ENCODE peak calls at places on chromosome 6, in six cellular contexts. One of them, this sample, is unnamed.

GRCh38 chr6:10202111-10202510 is 212.8 kb downstream of the TFAP2A start:
- DNase-seq in substantia nigra: no peak
- DNase-seq in activated gamma-delta T cell treated with Interleukin-2 at 50 U/mL for 16 hours: no peak
- DNase-seq in stimulated activated CD4-positive, alpha-beta T cell treated with anti-CD3 and anti-CD28 coated beads, Interleukin-1b, Interleukin-23, amount 100 ng/mL, for 48 hours: no peak
- DNase-seq in AG04450: no peak
- DNase-seq in AG09319: no peak
- DNase-seq in this sample: no peak

GRCh38 chr6:148711833-148712653 is 34.8 kb upstream of the UST start:
- DNase-seq in substantia nigra: no peak
- DNase-seq in activated gamma-delta T cell treated with Interleukin-2 at 50 U/mL for 16 hours: no peak
- DNase-seq in AG09319: no peak
- DNase-seq in stimulated activated CD4-positive, alpha-beta T cell treated with anti-CD3 and anti-CD28 coated beads, Interleukin-1b, Interleukin-23, amount 100 ng/mL, for 48 hours: no peak
- DNase-seq in AG04450: no peak
- DNase-seq in this sample: no peak

GRCh38 chr6:56795852-56796532 is 153.3 kb upstream of the DST start:
- DNase-seq in AG04450: no peak
- DNase-seq in stimulated activated CD4-positive, alpha-beta T cell treated with anti-CD3 and anti-CD28 coated beads, Interleukin-1b, Interleukin-23, amount 100 ng/mL, for 48 hours: no peak
- DNase-seq in activated gamma-delta T cell treated with Interleukin-2 at 50 U/mL for 16 hours: no peak
- DNase-seq in AG09319: no peak
- DNase-seq in substantia nigra: no peak
- DNase-seq in this sample: no peak

GRCh38 chr6:140784573-140784972 is 1348.2 kb upstream of the GJE1 start:
- DNase-seq in stimulated activated CD4-positive, alpha-beta T cell treated with anti-CD3 and anti-CD28 coated beads, Interleukin-1b, Interleukin-23, amount 100 ng/mL, for 48 hours: no peak
- DNase-seq in substantia nigra: no peak
- DNase-seq in AG04450: no peak
- DNase-seq in AG09319: no peak
- DNase-seq in activated gamma-delta T cell treated with Interleukin-2 at 50 U/mL for 16 hours: no peak
- DNase-seq in this sample: no peak

GRCh38 chr6:156269751-156270369 is 507.3 kb upstream of the ARID1B start:
- DNase-seq in activated gamma-delta T cell treated with Interleukin-2 at 50 U/mL for 16 hours: no peak
- DNase-seq in stimulated activated CD4-positive, alpha-beta T cell treated with anti-CD3 and anti-CD28 coated beads, Interleukin-1b, Interleukin-23, amount 100 ng/mL, for 48 hours: peak
- DNase-seq in AG09319: no peak
- DNase-seq in substantia nigra: no peak
- DNase-seq in AG04450: no peak
- DNase-seq in this sample: no peak

GRCh38 chr6:131231103-131231502 is 95.8 kb downstream of the AKAP7 start:
- DNase-seq in stimulated activated CD4-positive, alpha-beta T cell treated with anti-CD3 and anti-CD28 coated beads, Interleukin-1b, Interleukin-23, amount 100 ng/mL, for 48 hours: no peak
- DNase-seq in AG09319: no peak
- DNase-seq in activated gamma-delta T cell treated with Interleukin-2 at 50 U/mL for 16 hours: no peak
- DNase-seq in AG04450: no peak
- DNase-seq in substantia nigra: no peak
- DNase-seq in this sample: no peak

GRCh38 chr6:2158596-2159271 is 86.7 kb downstream of the GMDS start:
- DNase-seq in stimulated activated CD4-positive, alpha-beta T cell treated with anti-CD3 and anti-CD28 coated beads, Interleukin-1b, Interleukin-23, amount 100 ng/mL, for 48 hours: peak
- DNase-seq in activated gamma-delta T cell treated with Interleukin-2 at 50 U/mL for 16 hours: no peak
- DNase-seq in AG09319: no peak
- DNase-seq in AG04450: no peak
- DNase-seq in substantia nigra: no peak
- DNase-seq in this sample: peak

GRCh38 chr6:81340946-81341345 is 411.5 kb downstream of the TENT5A start:
- DNase-seq in activated gamma-delta T cell treated with Interleukin-2 at 50 U/mL for 16 hours: no peak
- DNase-seq in AG09319: no peak
- DNase-seq in AG04450: no peak
- DNase-seq in stimulated activated CD4-positive, alpha-beta T cell treated with anti-CD3 and anti-CD28 coated beads, Interleukin-1b, Interleukin-23, amount 100 ng/mL, for 48 hours: no peak
- DNase-seq in substantia nigra: no peak
- DNase-seq in this sample: no peak

GRCh38 chr6:88490865-88491264 is 324.7 kb upstream of the CNR1 start:
- DNase-seq in substantia nigra: no peak
- DNase-seq in activated gamma-delta T cell treated with Interleukin-2 at 50 U/mL for 16 hours: no peak
- DNase-seq in AG09319: no peak
- DNase-seq in stimulated activated CD4-positive, alpha-beta T cell treated with anti-CD3 and anti-CD28 coated beads, Interleukin-1b, Interleukin-23, amount 100 ng/mL, for 48 hours: no peak
- DNase-seq in AG04450: no peak
- DNase-seq in this sample: no peak

GRCh38 chr6:45880139-45880538 is 135.5 kb downstream of the CLIC5 start:
- DNase-seq in AG04450: no peak
- DNase-seq in AG09319: no peak
- DNase-seq in activated gamma-delta T cell treated with Interleukin-2 at 50 U/mL for 16 hours: no peak
- DNase-seq in substantia nigra: no peak
- DNase-seq in stimulated activated CD4-positive, alpha-beta T cell treated with anti-CD3 and anti-CD28 coated beads, Interleukin-1b, Interleukin-23, amount 100 ng/mL, for 48 hours: no peak
- DNase-seq in this sample: no peak

GRCh38 chr6:144653885-144654505 is 368.9 kb downstream of the UTRN start:
- DNase-seq in AG04450: no peak
- DNase-seq in activated gamma-delta T cell treated with Interleukin-2 at 50 U/mL for 16 hours: no peak
- DNase-seq in AG09319: no peak
- DNase-seq in substantia nigra: no peak
- DNase-seq in stimulated activated CD4-positive, alpha-beta T cell treated with anti-CD3 and anti-CD28 coated beads, Interleukin-1b, Interleukin-23, amount 100 ng/mL, for 48 hours: no peak
- DNase-seq in this sample: no peak

GRCh38 chr6:75436869-75437268 is 56.7 kb downstream of the FILIP1 start:
- DNase-seq in AG04450: no peak
- DNase-seq in AG09319: no peak
- DNase-seq in substantia nigra: peak
- DNase-seq in stimulated activated CD4-positive, alpha-beta T cell treated with anti-CD3 and anti-CD28 coated beads, Interleukin-1b, Interleukin-23, amount 100 ng/mL, for 48 hours: no peak
- DNase-seq in activated gamma-delta T cell treated with Interleukin-2 at 50 U/mL for 16 hours: no peak
- DNase-seq in this sample: peak

GRCh38 chr6:33082702-33083101 is 6.9 kb downstream of the HLA-DPB1 start:
- DNase-seq in substantia nigra: no peak
- DNase-seq in activated gamma-delta T cell treated with Interleukin-2 at 50 U/mL for 16 hours: no peak
- DNase-seq in AG04450: no peak
- DNase-seq in AG09319: no peak
- DNase-seq in stimulated activated CD4-positive, alpha-beta T cell treated with anti-CD3 and anti-CD28 coated beads, Interleukin-1b, Interleukin-23, amount 100 ng/mL, for 48 hours: no peak
- DNase-seq in this sample: peak

GRCh38 chr6:137389150-137389664 is 105.0 kb downstream of the OLIG3 start:
- DNase-seq in activated gamma-delta T cell treated with Interleukin-2 at 50 U/mL for 16 hours: peak
- DNase-seq in AG04450: no peak
- DNase-seq in stimulated activated CD4-positive, alpha-beta T cell treated with anti-CD3 and anti-CD28 coated beads, Interleukin-1b, Interleukin-23, amount 100 ng/mL, for 48 hours: peak
- DNase-seq in substantia nigra: no peak
- DNase-seq in AG09319: no peak
- DNase-seq in this sample: no peak

GRCh38 chr6:35473075-35473848 is 5.1 kb downstream of the RPL10A start:
- DNase-seq in activated gamma-delta T cell treated with Interleukin-2 at 50 U/mL for 16 hours: no peak
- DNase-seq in stimulated activated CD4-positive, alpha-beta T cell treated with anti-CD3 and anti-CD28 coated beads, Interleukin-1b, Interleukin-23, amount 100 ng/mL, for 48 hours: peak
- DNase-seq in AG04450: no peak
- DNase-seq in substantia nigra: no peak
- DNase-seq in AG09319: no peak
- DNase-seq in this sample: no peak

GRCh38 chr6:43814865-43815264 is 44.9 kb downstream of the VEGFA start:
- DNase-seq in AG04450: no peak
- DNase-seq in stimulated activated CD4-positive, alpha-beta T cell treated with anti-CD3 and anti-CD28 coated beads, Interleukin-1b, Interleukin-23, amount 100 ng/mL, for 48 hours: no peak
- DNase-seq in AG09319: no peak
- DNase-seq in substantia nigra: no peak
- DNase-seq in activated gamma-delta T cell treated with Interleukin-2 at 50 U/mL for 16 hours: no peak
- DNase-seq in this sample: no peak

GRCh38 chr6:37160922-37161778 is 8.8 kb upstream of the PIM1 start:
- DNase-seq in substantia nigra: no peak
- DNase-seq in stimulated activated CD4-positive, alpha-beta T cell treated with anti-CD3 and anti-CD28 coated beads, Interleukin-1b, Interleukin-23, amount 100 ng/mL, for 48 hours: no peak
- DNase-seq in AG09319: no peak
- DNase-seq in activated gamma-delta T cell treated with Interleukin-2 at 50 U/mL for 16 hours: no peak
- DNase-seq in AG04450: no peak
- DNase-seq in this sample: no peak

GRCh38 chr6:158548418-158549161 is 11.3 kb upstream of the TMEM181 start:
- DNase-seq in stimulated activated CD4-positive, alpha-beta T cell treated with anti-CD3 and anti-CD28 coated beads, Interleukin-1b, Interleukin-23, amount 100 ng/mL, for 48 hours: no peak
- DNase-seq in AG04450: no peak
- DNase-seq in activated gamma-delta T cell treated with Interleukin-2 at 50 U/mL for 16 hours: no peak
- DNase-seq in AG09319: no peak
- DNase-seq in substantia nigra: no peak
- DNase-seq in this sample: no peak

GRCh38 chr6:80165819-80166218 is 59.3 kb downstream of the BCKDHB start:
- DNase-seq in substantia nigra: no peak
- DNase-seq in AG04450: no peak
- DNase-seq in stimulated activated CD4-positive, alpha-beta T cell treated with anti-CD3 and anti-CD28 coated beads, Interleukin-1b, Interleukin-23, amount 100 ng/mL, for 48 hours: no peak
- DNase-seq in AG09319: no peak
- DNase-seq in activated gamma-delta T cell treated with Interleukin-2 at 50 U/mL for 16 hours: no peak
- DNase-seq in this sample: no peak

GRCh38 chr6:28710466-28711191 is 184.9 kb downstream of the GPX5 start:
- DNase-seq in activated gamma-delta T cell treated with Interleukin-2 at 50 U/mL for 16 hours: no peak
- DNase-seq in stimulated activated CD4-positive, alpha-beta T cell treated with anti-CD3 and anti-CD28 coated beads, Interleukin-1b, Interleukin-23, amount 100 ng/mL, for 48 hours: peak
- DNase-seq in AG09319: no peak
- DNase-seq in AG04450: no peak
- DNase-seq in substantia nigra: no peak
- DNase-seq in this sample: no peak

GRCh38 chr6:50952092-50952932 is 133.6 kb downstream of the TFAP2B start:
- DNase-seq in activated gamma-delta T cell treated with Interleukin-2 at 50 U/mL for 16 hours: no peak
- DNase-seq in AG04450: no peak
- DNase-seq in substantia nigra: no peak
- DNase-seq in AG09319: no peak
- DNase-seq in stimulated activated CD4-positive, alpha-beta T cell treated with anti-CD3 and anti-CD28 coated beads, Interleukin-1b, Interleukin-23, amount 100 ng/mL, for 48 hours: no peak
- DNase-seq in this sample: no peak

GRCh38 chr6:3385660-3386151 is 71.1 kb downstream of the SLC22A23 start:
- DNase-seq in AG04450: no peak
- DNase-seq in substantia nigra: peak
- DNase-seq in stimulated activated CD4-positive, alpha-beta T cell treated with anti-CD3 and anti-CD28 coated beads, Interleukin-1b, Interleukin-23, amount 100 ng/mL, for 48 hours: no peak
- DNase-seq in AG09319: no peak
- DNase-seq in activated gamma-delta T cell treated with Interleukin-2 at 50 U/mL for 16 hours: no peak
- DNase-seq in this sample: peak